ENCODE peak calls at places on chromosomes 6 and 20, in five cellular contexts. D, J, H, W and F are unnamed samples.

GRCh38 chr6:154347981-154348380 is 8.6 kb downstream of the IPCEF1 start:
- DNase-seq in D (no peak), J (no peak), H (no peak), W (no peak), F (no peak)

GRCh38 chr6:151620179-151620578 is 126.4 kb downstream of the CCDC170 start:
- DNase-seq in D (no peak), J (no peak), H (no peak), W (no peak), F (no peak)

GRCh38 chr6:149454405-149454848 is 30.4 kb downstream of the ZC3H12D start:
- DNase-seq in D (no peak), J (peak), H (no peak), W (peak), F (no peak)

GRCh38 chr20:59777321-59777705 is 156.1 kb downstream of the SYCP2 start:
- DNase-seq in D (no peak), J (no peak), H (no peak), W (no peak), F (no peak)

GRCh38 chr6:130841128-130841728 is 14.0 kb downstream of the SMLR1 start:
- DNase-seq in D (no peak), J (no peak), H (no peak), W (no peak), F (no peak)

GRCh38 chr6:127992144-127992543 is 91.3 kb upstream of the THEMIS start:
- DNase-seq in D (no peak), J (no peak), H (no peak), W (no peak), F (no peak)

GRCh38 chr6:3281669-3282460 is 23.1 kb downstream of the PSMG4 start:
- DNase-seq in D (no peak), J (peak), H (peak), W (peak), F (no peak)

GRCh38 chr6:44100088-44100550 is 27.1 kb downstream of the MRPL14 start:
- DNase-seq in D (no peak), J (no peak), H (peak), W (peak), F (peak)

GRCh38 chr20:54642733-54643667 is 167.6 kb downstream of the DOK5 start:
- DNase-seq in D (no peak), J (no peak), H (no peak), W (no peak), F (no peak)

GRCh38 chr6:34273242-34273805 is 24.5 kb upstream of the SMIM29 start:
- DNase-seq in D (no peak), J (peak), H (peak), W (peak), F (no peak)

GRCh38 chr20:4985658-4986057 is 15.7 kb downstream of the SLC23A2 start:
- DNase-seq in D (no peak), J (no peak), H (no peak), W (no peak), F (no peak)

GRCh38 chr6:169895000-169895759 is 143.8 kb downstream of the ERMARD start:
- DNase-seq in D (no peak), J (no peak), H (no peak), W (no peak), F (no peak)

GRCh38 chr6:79632580-79632979 is 1.5 kb downstream of the SH3BGRL2 start:
- DNase-seq in D (no peak), J (no peak), H (no peak), W (no peak), F (no peak)

GRCh38 chr20:64210661-64211369 is 44.7 kb upstream of the PCMTD2 start:
- DNase-seq in D (no peak), J (no peak), H (no peak), W (peak), F (no peak)